ENCODE peak calls at places on chromosomes 6 and 20, in four cellular contexts. I is WTC11, O is K562, G is SK-N-SH. A is an unnamed sample.

GRCh38 chr6:170085475-170086401 is 205.1 kb downstream of the DLL1 start:
- DNase-seq in O (no peak), I (no peak), G (no peak), A (peak; percentile 33)

GRCh38 chr6:91273729-91274128 is 686.9 kb upstream of the MAP3K7 start:
- DNase-seq in O (no peak), I (no peak), G (no peak), A (no peak)

GRCh38 chr6:138572200-138572875 is 73.0 kb upstream of the NHSL1 start:
- DNase-seq in O (no peak), G (no peak), I (peak; percentile 64), A (no peak)

GRCh38 chr6:16206595-16207037 is 31.8 kb upstream of the GMPR start:
- DNase-seq in I (peak; percentile 61), O (peak; percentile 84), G (peak; percentile 80), A (peak; percentile 59)

GRCh38 chr6:4388675-4389074 is 253.3 kb upstream of the ECI2 start:
- DNase-seq in I (peak; percentile 28), O (no peak), G (no peak), A (peak; percentile 23)

GRCh38 chr20:32982617-32983458 is 21.4 kb downstream of the SUN5 start:
- DNase-seq in I (no peak), G (peak; percentile 55), O (no peak), A (no peak)

GRCh38 chr20:61601361-61601760 is 349.3 kb downstream of the CDH4 start:
- DNase-seq in G (no peak), I (no peak), O (no peak), A (no peak)

GRCh38 chr6:70221025-70221714 is 81.7 kb downstream of the COL9A1 start:
- DNase-seq in G (peak; percentile 68), O (peak; percentile 46), I (no peak), A (no peak)

GRCh38 chr6:151285121-151285520 is 45.4 kb downstream of the AKAP12 start:
- DNase-seq in O (no peak), I (no peak), G (no peak), A (no peak)

GRCh38 chr6:70398783-70399730 is 14.3 kb upstream of the FAM135A start:
- DNase-seq in G (no peak), O (peak; percentile 53), I (no peak), A (no peak)

GRCh38 chr6:140779341-140779740 is 1353.4 kb upstream of the GJE1 start:
- DNase-seq in G (no peak), I (no peak), O (no peak), A (no peak)

GRCh38 chr6:151806757-151807512 is 547 bp upstream of the ESR1 start:
- DNase-seq in O (no peak), G (peak; percentile 8), I (no peak), A (peak; percentile 43)

GRCh38 chr20:52493177-52493711 is 301.7 kb upstream of the ZFP64 start:
- DNase-seq in I (no peak), O (no peak), G (no peak), A (no peak)

GRCh38 chr6:147525519-147526209 is 17.2 kb downstream of the SAMD5 start:
- DNase-seq in O (no peak), G (no peak), I (no peak), A (no peak)

GRCh38 chr6:21710908-21711627 is 117.5 kb downstream of the SOX4 start:
- DNase-seq in O (no peak), G (no peak), I (no peak), A (no peak)

GRCh38 chr6:25452027-25452426 is 172.9 kb downstream of the CARMIL1 start:
- DNase-seq in O (no peak), I (no peak), G (no peak), A (no peak)

GRCh38 chr20:63321148-63321831 is 28.3 kb downstream of the COL20A1 start:
- DNase-seq in O (no peak), G (no peak), I (no peak), A (no peak)

GRCh38 chr6:74936886-74937285 is 269.0 kb downstream of the COL12A1 start:
- DNase-seq in O (no peak), G (no peak), I (no peak), A (no peak)

GRCh38 chr6:33856655-33857054 is 52.9 kb upstream of the MLN start:
- DNase-seq in O (no peak), I (no peak), G (no peak), A (no peak)

GRCh38 chr6:130069471-130069870 is 51.1 kb downstream of the L3MBTL3 start:
- DNase-seq in G (no peak), I (no peak), O (no peak), A (no peak)

GRCh38 chr6:26569433-26569764 is 27.4 kb upstream of the ABT1 start:
- DNase-seq in I (no peak), O (no peak), G (no peak), A (no peak)

GRCh38 chr20:40668449-40669228 is 20.4 kb downstream of the MAFB start:
- DNase-seq in G (peak; percentile 74), I (no peak), O (no peak), A (no peak)
- TF ChIP-seq TEAD4 in G (no peak), I (no peak), O (no peak), A (no peak)

GRCh38 chr6:158500016-158500735 is 59.7 kb upstream of the TMEM181 start:
- DNase-seq in O (no peak), G (no peak), I (no peak), A (no peak)
- TF ChIP-seq TEAD4 in O (no peak), G (no peak), I (no peak), A (no peak)

GRCh38 chr6:158536084-158536890 is 23.6 kb upstream of the TMEM181 start:
- DNase-seq in I (peak; percentile 87), O (peak; percentile 89), G (peak; percentile 90), A (no peak)

GRCh38 chr6:158539363-158539762 is 20.5 kb upstream of the TMEM181 start:
- DNase-seq in I (no peak), O (no peak), G (no peak), A (no peak)

GRCh38 chr6:158531970-158532369 is 27.9 kb upstream of the TMEM181 start:
- DNase-seq in O (no peak), I (no peak), G (no peak), A (no peak)

GRCh38 chr6:158538741-158539140 is 21.1 kb upstream of the TMEM181 start:
- DNase-seq in G (no peak), I (no peak), O (no peak), A (no peak)

GRCh38 chr6:158536891-158537798 is 22.7 kb upstream of the TMEM181 start:
- DNase-seq in I (peak; percentile 78), G (peak; percentile 93), O (peak; percentile 72), A (no peak)
- TF ChIP-seq TEAD4 in I (no peak), G (no peak), O (no peak), A (no peak)

GRCh38 chr6:134373282-134373922 is 55.5 kb upstream of the SGK1 start:
- DNase-seq in O (peak; percentile 59), I (no peak), G (no peak), A (no peak)

GRCh38 chr6:134373966-134374365 is 56.1 kb upstream of the SGK1 start:
- DNase-seq in I (no peak), O (no peak), G (no peak), A (no peak)

GRCh38 chr6:134374486-134374885 is 56.6 kb upstream of the SGK1 start:
- DNase-seq in I (no peak), G (no peak), O (no peak), A (no peak)

GRCh38 chr6:134375199-134375598 is 57.3 kb upstream of the SGK1 start:
- DNase-seq in I (no peak), G (no peak), O (no peak), A (no peak)

GRCh38 chr6:134372603-134373281 is 54.8 kb upstream of the SGK1 start:
- DNase-seq in I (no peak), O (no peak), G (no peak), A (no peak)
- TF ChIP-seq TEAD4 in I (no peak), O (no peak), G (no peak), A (no peak)

DNA sequence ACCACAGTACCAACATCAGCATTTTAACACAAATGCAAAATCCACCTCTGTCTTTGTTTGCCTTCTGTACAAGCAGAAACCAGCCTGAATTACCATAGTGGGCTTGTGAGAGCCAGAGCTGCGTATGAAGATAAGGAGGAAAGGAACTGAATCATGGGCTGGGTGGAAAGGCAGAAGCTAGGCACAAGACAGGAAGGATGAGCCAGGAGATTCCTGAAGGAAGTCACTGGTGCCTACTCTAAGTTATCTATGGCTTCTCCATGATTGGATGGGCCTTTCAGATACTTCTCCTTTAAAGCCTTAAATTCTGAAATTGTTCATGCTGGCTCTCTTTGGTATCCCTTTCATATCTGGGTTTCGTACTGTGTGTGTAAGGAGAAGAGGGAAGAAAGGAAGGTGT is 140.6 kb downstream of the LCA5 start:
- DNase-seq in O (no peak), G (no peak), I (no peak), A (no peak)
- TF ChIP-seq TEAD4 in O (no peak), G (no peak), I (no peak), A (no peak)

DNA sequence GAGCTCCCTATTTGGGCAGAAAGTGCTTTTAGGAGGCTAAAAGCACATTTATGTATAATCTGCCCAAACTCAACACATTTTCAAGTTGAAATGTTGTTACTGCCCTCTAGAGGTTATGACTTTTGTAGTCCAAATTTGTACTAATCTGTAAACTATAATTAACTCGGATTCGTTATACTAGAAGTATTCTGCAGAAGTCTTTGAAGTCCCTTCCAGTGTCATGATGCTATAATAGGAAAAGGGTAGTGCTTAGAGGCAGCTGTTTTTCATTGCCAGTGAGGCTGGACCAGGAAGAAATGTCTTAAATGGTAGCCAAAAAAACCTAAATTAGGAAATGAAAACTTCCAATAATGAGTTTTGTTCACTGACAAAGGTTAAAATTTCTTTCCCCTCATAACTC is 44.8 kb upstream of the EMILIN3 start:
- DNase-seq in I (no peak), O (no peak), G (no peak), A (no peak)
- TF ChIP-seq TEAD4 in I (no peak), O (no peak), G (no peak), A (no peak)